ENCODE peak calls at places on chromosomes 6 and 20, in five cellular contexts. V is GM20000; Z is CD8-positive, alpha-beta T cell; K is stomach; L is B cell. W is an unnamed sample.

GRCh38 chr6:79922018-79922417 is 25.3 kb downstream of the ELOVL4 start:
- DNase-seq in V (no peak), Z (no peak), K (no peak), L (no peak), W (no peak)

GRCh38 chr6:38488876-38489275 is 150.9 kb downstream of the BTBD9 start:
- DNase-seq in V (no peak), Z (no peak), K (no peak), L (no peak), W (no peak)

GRCh38 chr6:150065083-150065482 is 3.8 kb downstream of the ULBP3 start:
- DNase-seq in V (no peak), Z (no peak), K (no peak), L (no peak), W (no peak)

GRCh38 chr20:37336369-37337207 is 9.4 kb upstream of the SRC start:
- DNase-seq in V (peak; percentile 83), Z (no peak), K (no peak), L (peak; percentile 78), W (peak; percentile 60)

GRCh38 chr6:147080215-147080614 is 124.0 kb upstream of the STXBP5 start:
- DNase-seq in V (no peak), Z (no peak), K (no peak), L (no peak), W (no peak)

GRCh38 chr20:4509825-4510522 is 211.7 kb upstream of the PRND start:
- DNase-seq in V (no peak), Z (no peak), K (no peak), L (no peak), W (peak; percentile 19)

GRCh38 chr6:15109338-15110090 is 136.4 kb upstream of the JARID2 start:
- DNase-seq in V (no peak), Z (no peak), K (no peak), L (no peak), W (peak; percentile 56)

GRCh38 chr6:18454446-18454845 is 67.3 kb downstream of the RNF144B start:
- DNase-seq in V (no peak), Z (no peak), K (no peak), L (no peak), W (no peak)

GRCh38 chr6:11482616-11483015 is 54.9 kb upstream of the TMEM170B start:
- DNase-seq in V (no peak), Z (no peak), K (no peak), L (no peak), W (peak; percentile 50)

GRCh38 chr20:49343246-49343645 is 65.4 kb upstream of the ZNFX1 start:
- DNase-seq in V (no peak), Z (no peak), K (no peak), L (no peak), W (no peak)

GRCh38 chr6:11337306-11337705 is 104.8 kb upstream of the NEDD9 start:
- DNase-seq in V (no peak), Z (no peak), K (no peak), L (no peak), W (no peak)

GRCh38 chr20:36541227-36542018 is at the start of gene MYL9:
- DNase-seq in V (peak; percentile 71), Z (no peak), K (peak; percentile 85), L (peak; percentile 59), W (peak; percentile 79)

GRCh38 chr20:17992224-17992637 is 23.4 kb downstream of the MGME1 start:
- DNase-seq in V (no peak), Z (no peak), K (no peak), L (no peak), W (no peak)

GRCh38 chr20:33685328-33686007 is 717 bp downstream of the E2F1 start:
- DNase-seq in V (peak; percentile 86), Z (no peak), K (no peak), L (peak; percentile 70), W (peak; percentile 22)

GRCh38 chr6:5904527-5904926 is 102.2 kb downstream of the NRN1 start:
- DNase-seq in V (no peak), Z (no peak), K (no peak), L (no peak), W (no peak)

GRCh38 chr20:40073535-40074111 is 615.4 kb downstream of the MAFB start:
- DNase-seq in V (no peak), Z (no peak), K (no peak), L (no peak), W (no peak)

GRCh38 chr6:116476021-116476678 is 15.0 kb downstream of the CALHM6 start:
- DNase-seq in V (peak; percentile 66), Z (no peak), K (no peak), L (peak; percentile 63), W (peak; percentile 29)

GRCh38 chr6:160010067-160010466 is 41.2 kb downstream of the IGF2R start:
- DNase-seq in V (no peak), Z (no peak), K (no peak), L (no peak), W (peak; percentile 96)

GRCh38 chr20:34062651-34063482 is 49.2 kb downstream of the EIF2S2 start:
- DNase-seq in V (no peak), Z (no peak), K (no peak), L (no peak), W (peak; percentile 50)

GRCh38 chr20:48635791-48636267 is 192.0 kb downstream of the PREX1 start:
- DNase-seq in V (peak; percentile 88), Z (peak; percentile 74), K (no peak), L (peak; percentile 77), W (peak; percentile 50)

GRCh38 chr6:72748759-72749158 is 126.9 kb downstream of the KCNQ5 start:
- DNase-seq in V (no peak), Z (no peak), K (no peak), L (no peak), W (peak; percentile 57)

GRCh38 chr6:3390698-3391097 is 66.2 kb downstream of the SLC22A23 start:
- DNase-seq in V (no peak), Z (no peak), K (peak; percentile 81), L (no peak), W (no peak)

GRCh38 chr6:106967936-106968555 is 6.5 kb downstream of the CD24 start:
- DNase-seq in V (no peak), Z (no peak), K (no peak), L (no peak), W (no peak)

GRCh38 chr6:111642463-111643158 is 36.9 kb upstream of the TRAF3IP2 start:
- DNase-seq in V (peak; percentile 60), Z (no peak), K (peak; percentile 64), L (peak; percentile 48), W (peak; percentile 82)

GRCh38 chr20:38452880-38453624 is 17.9 kb upstream of the SNHG17 start:
- DNase-seq in V (no peak), Z (no peak), K (no peak), L (no peak), W (peak; percentile 51)

GRCh38 chr6:157133856-157134255 is 189.5 kb downstream of the TMEM242 start:
- DNase-seq in V (no peak), Z (no peak), K (no peak), L (no peak), W (no peak)

GRCh38 chr6:110613356-110613755 is 136.9 kb upstream of the SLC22A16 start:
- DNase-seq in V (no peak), Z (no peak), K (no peak), L (no peak), W (no peak)

GRCh38 chr20:34396408-34396807 is 33.3 kb downstream of the ITCH start:
- DNase-seq in V (no peak), Z (no peak), K (no peak), L (no peak), W (no peak)

GRCh38 chr6:43803783-43804549 is 34.0 kb downstream of the VEGFA start:
- DNase-seq in V (no peak), Z (no peak), K (no peak), L (no peak), W (peak; percentile 56)

GRCh38 chr20:32742322-32743236 is 688 bp downstream of the COMMD7 start:
- DNase-seq in V (peak; percentile 31), Z (peak; percentile 57), K (no peak), L (peak; percentile 14), W (no peak)

GRCh38 chr6:32894085-32895005 is 40.4 kb downstream of the PSMB9 start:
- DNase-seq in V (peak; percentile 96), Z (peak; percentile 98), K (peak; percentile 96), L (peak; percentile 96), W (peak; percentile 93)
- TF ChIP-seq CTCF in V (no peak), Z (no peak), K (no peak), L (no peak), W (no peak)

GRCh38 chr20:54128175-54128574 is 45.6 kb downstream of the CYP24A1 start:
- DNase-seq in V (no peak), Z (no peak), K (no peak), L (no peak), W (no peak)

GRCh38 chr20:54129350-54129749 is 44.4 kb downstream of the CYP24A1 start:
- DNase-seq in V (no peak), Z (no peak), K (no peak), L (no peak), W (no peak)

GRCh38 chr20:54122681-54123586 is 50.9 kb downstream of the CYP24A1 start:
- DNase-seq in V (no peak), Z (no peak), K (no peak), L (no peak), W (no peak)

GRCh38 chr20:54123587-54124180 is 50.1 kb downstream of the CYP24A1 start:
- DNase-seq in V (no peak), Z (no peak), K (peak; percentile 84), L (no peak), W (peak; percentile 92)

GRCh38 chr20:54126809-54127655 is 46.8 kb downstream of the CYP24A1 start:
- DNase-seq in V (no peak), Z (no peak), K (no peak), L (no peak), W (no peak)
- TF ChIP-seq CTCF in V (no peak), Z (no peak), K (no peak), L (no peak), W (no peak)

GRCh38 chr6:144150673-144151009 is 324 bp downstream of the STX11 start:
- DNase-seq in V (peak; percentile 34), Z (peak; percentile 51), K (no peak), L (peak; percentile 61), W (peak; percentile 33)
- TF ChIP-seq CTCF in V (peak; percentile 17), Z (peak; percentile 59), K (no peak), L (peak; percentile 72), W (peak; percentile 18)

GRCh38 chr6:87277123-87277522 is 45.3 kb upstream of the SMIM8 start:
- DNase-seq in V (no peak), Z (no peak), K (no peak), L (no peak), W (peak; percentile 12)
- TF ChIP-seq CTCF in V (no peak), Z (no peak), K (no peak), L (no peak), W (peak; percentile 19)

W was measured in fibroblast of villous mesenchyme.